ENCODE peak calls at places on chromosome 1, in five cellular contexts. S, G, B, N and W are unnamed samples.

GRCh38 chr1:156961709-156962108 is 41.3 kb downstream of the LRRC71 start:
- DNase-seq in S (no peak), G (no peak), B (peak), N (no peak), W (no peak)

GRCh38 chr1:57065442-57065841 is 99.6 kb upstream of the C8B start:
- DNase-seq in S (no peak), G (no peak), B (no peak), N (no peak), W (no peak)

GRCh38 chr1:59332983-59333382 is 36.1 kb downstream of the FGGY start:
- DNase-seq in S (no peak), G (no peak), B (no peak), N (no peak), W (no peak)

GRCh38 chr1:53461329-53462044 is 2.3 kb downstream of the DMRTB1 start:
- DNase-seq in S (no peak), G (no peak), B (no peak), N (no peak), W (no peak)

GRCh38 chr1:167439301-167439988 is 78.9 kb downstream of the CD247 start:
- DNase-seq in S (no peak), G (no peak), B (peak), N (peak), W (no peak)

GRCh38 chr1:226659136-226659535 is 79.9 kb downstream of the ITPKB start:
- DNase-seq in S (no peak), G (no peak), B (no peak), N (no peak), W (no peak)

GRCh38 chr1:40379785-40380452 is 6.4 kb downstream of the SMAP2 start:
- DNase-seq in S (no peak), G (no peak), B (no peak), N (no peak), W (peak)

GRCh38 chr1:66606359-66607142 is 72.6 kb downstream of the SGIP1 start:
- DNase-seq in S (no peak), G (no peak), B (no peak), N (no peak), W (no peak)

GRCh38 chr1:913491-914252 is 10.1 kb upstream of the SAMD11 start:
- DNase-seq in S (no peak), G (no peak), B (no peak), N (no peak), W (no peak)

GRCh38 chr1:119822406-119822805 is 11.1 kb upstream of the REG4 start:
- DNase-seq in S (no peak), G (no peak), B (no peak), N (no peak), W (no peak)

GRCh38 chr1:170321113-170321512 is 175.4 kb downstream of the NTMT2 start:
- DNase-seq in S (no peak), G (no peak), B (no peak), N (no peak), W (no peak)

GRCh38 chr1:165717918-165718515 is 19.7 kb upstream of the ALDH9A1 start:
- DNase-seq in S (peak), G (peak), B (peak), N (peak), W (no peak)

GRCh38 chr1:204194771-204195170 is 1.5 kb downstream of the KISS1 start:
- DNase-seq in S (no peak), G (no peak), B (peak), N (no peak), W (no peak)

GRCh38 chr1:65198095-65198494 is 50.1 kb downstream of the AK4 start:
- DNase-seq in S (no peak), G (no peak), B (no peak), N (no peak), W (no peak)

GRCh38 chr1:84300991-84301758 is at the start of gene SAMD13:
- DNase-seq in S (peak), G (no peak), B (no peak), N (no peak), W (peak)

GRCh38 chr1:64956733-64957441 is 9.5 kb downstream of the JAK1 start:
- DNase-seq in S (no peak), G (peak), B (no peak), N (peak), W (no peak)

GRCh38 chr1:233523047-233523446 is 90.9 kb upstream of the KCNK1 start:
- DNase-seq in S (no peak), G (no peak), B (peak), N (no peak), W (no peak)

GRCh38 chr1:10378071-10378841 is 20.6 kb upstream of the PGD start:
- DNase-seq in S (no peak), G (no peak), B (peak), N (no peak), W (no peak)

GRCh38 chr1:162023547-162024501 is at the start of gene OLFML2B:
- DNase-seq in S (peak), G (peak), B (peak), N (peak), W (peak)

GRCh38 chr1:87034351-87034750 is 119.9 kb downstream of the HS2ST1 start:
- DNase-seq in S (no peak), G (no peak), B (no peak), N (no peak), W (no peak)

GRCh38 chr1:101465941-101466340 is 229.1 kb downstream of the S1PR1 start:
- DNase-seq in S (no peak), G (no peak), B (no peak), N (no peak), W (no peak)

DNA sequence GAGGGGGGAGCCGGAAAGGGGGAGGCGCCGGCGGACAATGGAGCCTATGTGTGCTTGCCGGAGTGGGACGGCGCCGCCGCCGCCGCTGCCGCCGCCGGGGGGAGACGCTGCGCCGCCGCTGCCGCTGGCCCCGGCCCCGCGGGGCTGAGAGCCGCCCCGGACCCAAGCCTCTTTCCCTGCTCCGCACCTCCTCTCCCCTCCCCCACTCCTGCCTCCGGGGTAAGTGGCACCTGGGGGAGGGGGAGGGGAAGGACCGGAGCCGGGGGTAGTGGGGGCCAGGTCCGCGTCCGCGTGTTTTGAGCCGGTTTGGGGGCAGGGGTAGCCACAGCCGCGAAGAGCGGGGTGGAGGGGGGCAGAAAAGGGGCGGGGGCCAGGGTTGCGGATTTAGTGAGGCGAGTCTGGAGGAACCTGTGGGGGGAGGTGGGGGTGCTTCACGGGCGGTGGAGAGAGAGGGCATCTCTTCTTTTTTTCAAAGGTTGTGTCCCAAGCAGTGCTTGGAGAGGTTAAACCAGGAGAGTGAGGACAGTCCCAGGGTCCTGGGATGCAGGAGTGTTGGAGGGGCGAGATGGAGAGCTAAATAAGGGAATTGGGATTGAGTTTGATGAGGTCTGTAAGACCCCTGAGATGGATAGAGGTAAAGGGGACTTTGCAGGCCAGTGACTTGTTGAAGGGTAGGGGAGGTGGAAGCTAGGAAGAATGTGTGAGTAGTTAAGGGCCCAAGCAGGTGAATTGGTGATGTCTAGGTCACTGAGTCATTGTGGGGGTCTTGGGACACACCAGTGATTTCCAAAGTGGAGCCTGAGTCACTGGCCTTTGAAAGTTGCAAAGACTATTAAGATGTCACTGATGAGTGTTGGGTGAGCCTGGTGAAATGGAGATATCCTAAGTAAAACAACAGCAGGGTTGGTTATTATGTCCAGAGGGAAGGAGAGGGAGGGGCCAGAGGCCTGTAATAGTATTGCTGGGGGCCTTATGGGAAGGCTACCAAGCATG is 59.1 kb downstream of the BCL9 start:
- DNase-seq in S (no peak), G (no peak), B (peak), N (no peak), W (no peak)
- TF ChIP-seq POLR2AphosphoS5 in S (no peak), G (no peak), B (no peak), N (no peak), W (no peak)

GRCh38 chr1:39178541-39179431 is 25.7 kb upstream of the MACF1 start:
- DNase-seq in S (no peak), G (no peak), B (no peak), N (no peak), W (no peak)
- TF ChIP-seq POLR2AphosphoS5 in S (no peak), G (no peak), B (no peak), N (no peak), W (no peak)

GRCh38 chr1:206693029-206693428 is 8.3 kb downstream of the MAPKAPK2 start:
- DNase-seq in S (peak), G (no peak), B (no peak), N (no peak), W (no peak)

GRCh38 chr1:206691604-206692003 is 6.9 kb downstream of the MAPKAPK2 start:
- DNase-seq in S (no peak), G (no peak), B (no peak), N (no peak), W (no peak)

GRCh38 chr1:206694151-206694550 is 9.4 kb downstream of the MAPKAPK2 start:
- DNase-seq in S (no peak), G (no peak), B (no peak), N (no peak), W (no peak)

GRCh38 chr1:206694551-206695124 is 9.9 kb downstream of the MAPKAPK2 start:
- DNase-seq in S (no peak), G (no peak), B (peak), N (no peak), W (no peak)

GRCh38 chr1:206693592-206693991 is 8.9 kb downstream of the MAPKAPK2 start:
- DNase-seq in S (no peak), G (no peak), B (no peak), N (no peak), W (no peak)
- TF ChIP-seq POLR2AphosphoS5 in S (no peak), G (no peak), B (no peak), N (peak), W (no peak)

DNA sequence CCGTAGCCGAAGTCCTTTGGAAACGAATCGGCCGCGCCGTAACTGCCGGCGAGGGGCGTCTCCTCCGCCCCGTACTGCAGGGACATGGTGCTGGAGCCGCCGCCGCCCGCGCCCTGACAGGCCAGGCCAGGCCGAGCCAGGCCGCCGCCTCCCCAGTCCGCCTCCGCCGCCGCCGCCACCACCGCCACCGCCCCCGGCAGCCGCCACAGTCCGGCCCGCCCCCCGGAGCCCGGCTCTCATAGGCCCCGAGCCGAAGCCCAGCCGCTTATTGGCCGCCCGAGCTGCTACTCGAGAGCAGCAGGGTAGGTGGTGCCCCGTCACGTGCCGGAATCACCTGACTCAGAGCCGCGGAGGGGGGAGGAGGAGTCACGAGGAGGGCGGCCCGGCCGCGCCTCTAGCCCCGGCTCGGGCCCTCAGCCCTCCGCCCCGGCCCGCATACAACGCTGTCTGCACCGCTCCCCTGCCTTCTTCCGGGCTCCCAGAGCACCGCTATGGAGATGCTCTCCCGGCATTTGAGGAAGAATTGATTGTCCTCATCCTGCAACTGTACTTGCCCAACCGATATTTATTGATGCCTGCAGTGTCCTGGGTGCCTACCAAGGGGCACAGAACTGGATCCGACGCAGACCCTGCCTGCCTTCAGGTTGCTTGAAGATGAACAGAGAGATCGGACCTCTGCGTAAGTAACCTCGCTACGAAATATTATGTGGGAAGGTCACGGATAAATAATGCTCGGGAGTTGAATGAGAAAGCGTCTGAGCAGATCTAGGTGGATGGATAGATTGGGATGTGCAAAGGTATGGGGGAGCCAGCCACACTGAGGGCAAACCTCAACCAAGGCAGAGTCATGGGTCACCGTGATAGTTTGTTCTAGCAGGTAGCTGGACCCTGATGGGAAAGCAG is at the start of gene RRAGC:
- DNase-seq in S (peak), G (peak), B (peak), N (peak), W (peak)
- TF ChIP-seq POLR2AphosphoS5 in S (peak), G (peak), B (peak), N (peak), W (peak)